ENCODE peak calls at places on chromosomes 7 and 10, in four cellular contexts. One of them, this sample, is unnamed.

GRCh38 chr10:30422981-30423654 is 10.9 kb upstream of the MAP3K8 start:
- DNase-seq in progenitor cell of endocrine pancreas: no peak
- DNase-seq in HFFc6: peak
- DNase-seq in HFF-Myc: no peak
- DNase-seq in this sample: no peak

GRCh38 chr10:114996542-114996941 is 58.5 kb downstream of the TRUB1 start:
- DNase-seq in progenitor cell of endocrine pancreas: no peak
- DNase-seq in HFFc6: peak
- DNase-seq in HFF-Myc: no peak
- DNase-seq in this sample: no peak

GRCh38 chr7:37349979-37350590 is 98.6 kb downstream of the ELMO1 start:
- DNase-seq in progenitor cell of endocrine pancreas: no peak
- DNase-seq in HFFc6: no peak
- DNase-seq in HFF-Myc: no peak
- DNase-seq in this sample: no peak

GRCh38 chr10:90740265-90740664 is 117.6 kb downstream of the HTR7 start:
- DNase-seq in progenitor cell of endocrine pancreas: no peak
- DNase-seq in HFFc6: no peak
- DNase-seq in HFF-Myc: no peak
- DNase-seq in this sample: no peak

GRCh38 chr10:89001428-89002072 is 11.0 kb downstream of the FAS start:
- DNase-seq in progenitor cell of endocrine pancreas: no peak
- DNase-seq in HFFc6: no peak
- DNase-seq in HFF-Myc: no peak
- DNase-seq in this sample: no peak

GRCh38 chr7:37284805-37285211 is 163.9 kb downstream of the ELMO1 start:
- DNase-seq in progenitor cell of endocrine pancreas: peak
- DNase-seq in HFFc6: no peak
- DNase-seq in HFF-Myc: no peak
- DNase-seq in this sample: peak

GRCh38 chr7:44735403-44736165 is 13.1 kb upstream of the ZMIZ2 start:
- DNase-seq in progenitor cell of endocrine pancreas: no peak
- DNase-seq in HFFc6: peak
- DNase-seq in HFF-Myc: peak
- DNase-seq in this sample: peak

GRCh38 chr10:126979311-126979710 is 74.1 kb downstream of the DOCK1 start:
- DNase-seq in progenitor cell of endocrine pancreas: no peak
- DNase-seq in HFFc6: no peak
- DNase-seq in HFF-Myc: no peak
- DNase-seq in this sample: no peak

GRCh38 chr10:48605786-48606529 is 1.1 kb upstream of the ARHGAP22 start:
- DNase-seq in progenitor cell of endocrine pancreas: no peak
- DNase-seq in HFFc6: peak
- DNase-seq in HFF-Myc: no peak
- DNase-seq in this sample: no peak

GRCh38 chr10:110395350-110396283 is 90.9 kb upstream of the SMNDC1 start:
- DNase-seq in progenitor cell of endocrine pancreas: no peak
- DNase-seq in HFFc6: peak
- DNase-seq in HFF-Myc: peak
- DNase-seq in this sample: peak

GRCh38 chr7:142409471-142409870 is 151.6 kb upstream of the PRSS58 start:
- DNase-seq in progenitor cell of endocrine pancreas: no peak
- DNase-seq in HFFc6: no peak
- DNase-seq in HFF-Myc: no peak
- DNase-seq in this sample: no peak

GRCh38 chr7:124310934-124311390 is 278.1 kb upstream of the TMEM229A start:
- DNase-seq in progenitor cell of endocrine pancreas: no peak
- DNase-seq in HFFc6: no peak
- DNase-seq in HFF-Myc: no peak
- DNase-seq in this sample: no peak

GRCh38 chr10:26407406-26407969 is 30.7 kb upstream of the APBB1IP start:
- DNase-seq in progenitor cell of endocrine pancreas: no peak
- DNase-seq in HFFc6: peak
- DNase-seq in HFF-Myc: no peak
- DNase-seq in this sample: no peak

GRCh38 chr10:14381475-14381874 is 50.8 kb upstream of the FRMD4A start:
- DNase-seq in progenitor cell of endocrine pancreas: no peak
- DNase-seq in HFFc6: no peak
- DNase-seq in HFF-Myc: no peak
- DNase-seq in this sample: no peak

GRCh38 chr7:75872073-75872782 is 6.6 kb upstream of the RHBDD2 start:
- DNase-seq in progenitor cell of endocrine pancreas: no peak
- DNase-seq in HFFc6: peak
- DNase-seq in HFF-Myc: no peak
- DNase-seq in this sample: no peak

GRCh38 chr10:114427124-114427852 is 23.0 kb upstream of the AFAP1L2 start:
- DNase-seq in progenitor cell of endocrine pancreas: no peak
- DNase-seq in HFFc6: no peak
- DNase-seq in HFF-Myc: no peak
- DNase-seq in this sample: no peak

GRCh38 chr7:93453264-93453663 is 121.3 kb downstream of the CALCR start:
- DNase-seq in progenitor cell of endocrine pancreas: no peak
- DNase-seq in HFFc6: no peak
- DNase-seq in HFF-Myc: no peak
- DNase-seq in this sample: no peak

GRCh38 chr7:93920496-93921189 is 892 bp upstream of the GNG11 start:
- DNase-seq in progenitor cell of endocrine pancreas: no peak
- DNase-seq in HFFc6: no peak
- DNase-seq in HFF-Myc: no peak
- DNase-seq in this sample: no peak

GRCh38 chr10:49025347-49025983 is 85.8 kb upstream of the LRRC18 start:
- DNase-seq in progenitor cell of endocrine pancreas: no peak
- DNase-seq in HFFc6: no peak
- DNase-seq in HFF-Myc: no peak
- DNase-seq in this sample: no peak

GRCh38 chr10:60003709-60004191 is 97.4 kb upstream of the CCDC6 start:
- DNase-seq in progenitor cell of endocrine pancreas: no peak
- DNase-seq in HFFc6: no peak
- DNase-seq in HFF-Myc: no peak
- DNase-seq in this sample: no peak

GRCh38 chr10:13787015-13787421 is 200.3 kb downstream of the PRPF18 start:
- DNase-seq in progenitor cell of endocrine pancreas: no peak
- DNase-seq in HFFc6: no peak
- DNase-seq in HFF-Myc: no peak
- DNase-seq in this sample: peak

GRCh38 chr10:3852147-3852904 is 67.3 kb upstream of the KLF6 start:
- DNase-seq in progenitor cell of endocrine pancreas: peak
- DNase-seq in HFFc6: peak
- DNase-seq in HFF-Myc: peak
- DNase-seq in this sample: peak

GRCh38 chr10:123149568-123150228 is 1.8 kb downstream of the HMX2 start:
- DNase-seq in progenitor cell of endocrine pancreas: peak
- DNase-seq in HFFc6: no peak
- DNase-seq in HFF-Myc: no peak
- DNase-seq in this sample: peak

GRCh38 chr7:100010901-100011300 is 4.5 kb upstream of the ZKSCAN1 start:
- DNase-seq in progenitor cell of endocrine pancreas: no peak
- DNase-seq in HFFc6: no peak
- DNase-seq in HFF-Myc: no peak
- DNase-seq in this sample: no peak

GRCh38 chr7:98250789-98251188 is 1.2 kb downstream of the TECPR1 start:
- DNase-seq in progenitor cell of endocrine pancreas: no peak
- DNase-seq in HFFc6: no peak
- DNase-seq in HFF-Myc: no peak
- DNase-seq in this sample: peak

GRCh38 chr7:10557375-10557774 is 416.3 kb upstream of the PHF14 start:
- DNase-seq in progenitor cell of endocrine pancreas: no peak
- DNase-seq in HFFc6: no peak
- DNase-seq in HFF-Myc: no peak
- DNase-seq in this sample: no peak

GRCh38 chr7:158849553-158850389 is 6.6 kb upstream of the DYNC2I1 start:
- DNase-seq in progenitor cell of endocrine pancreas: no peak
- DNase-seq in HFFc6: no peak
- DNase-seq in HFF-Myc: no peak
- DNase-seq in this sample: no peak

GRCh38 chr7:5598261-5598761 is 174.7 kb upstream of the TNRC18 start:
- DNase-seq in progenitor cell of endocrine pancreas: no peak
- DNase-seq in HFFc6: no peak
- DNase-seq in HFF-Myc: no peak
- DNase-seq in this sample: no peak

GRCh38 chr7:152600266-152600665 is 75.7 kb downstream of the XRCC2 start:
- DNase-seq in progenitor cell of endocrine pancreas: no peak
- DNase-seq in HFFc6: no peak
- DNase-seq in HFF-Myc: no peak
- DNase-seq in this sample: no peak

GRCh38 chr7:30371321-30371720 is 86.9 kb downstream of the ZNRF2 start:
- DNase-seq in progenitor cell of endocrine pancreas: no peak
- DNase-seq in HFFc6: no peak
- DNase-seq in HFF-Myc: no peak
- DNase-seq in this sample: no peak

GRCh38 chr10:63630085-63630927 is 109.1 kb downstream of the REEP3 start:
- DNase-seq in progenitor cell of endocrine pancreas: peak
- DNase-seq in HFFc6: peak
- DNase-seq in HFF-Myc: peak
- DNase-seq in this sample: peak

GRCh38 chr7:5528071-5528814 is 104.6 kb upstream of the TNRC18 start:
- DNase-seq in progenitor cell of endocrine pancreas: no peak
- DNase-seq in HFFc6: peak
- DNase-seq in HFF-Myc: no peak
- DNase-seq in this sample: peak

GRCh38 chr7:149824301-149824741 is 13.9 kb upstream of the ZNF862 start:
- DNase-seq in progenitor cell of endocrine pancreas: no peak
- DNase-seq in HFFc6: no peak
- DNase-seq in HFF-Myc: no peak
- DNase-seq in this sample: no peak

GRCh38 chr7:108149908-108150307 is 19.7 kb upstream of the LAMB4 start:
- DNase-seq in progenitor cell of endocrine pancreas: no peak
- DNase-seq in HFFc6: no peak
- DNase-seq in HFF-Myc: no peak
- DNase-seq in this sample: no peak
- TF ChIP-seq CTCF in progenitor cell of endocrine pancreas: no peak
- TF ChIP-seq CTCF in HFFc6: no peak
- TF ChIP-seq CTCF in HFF-Myc: no peak
- TF ChIP-seq CTCF in this sample: no peak

DNA sequence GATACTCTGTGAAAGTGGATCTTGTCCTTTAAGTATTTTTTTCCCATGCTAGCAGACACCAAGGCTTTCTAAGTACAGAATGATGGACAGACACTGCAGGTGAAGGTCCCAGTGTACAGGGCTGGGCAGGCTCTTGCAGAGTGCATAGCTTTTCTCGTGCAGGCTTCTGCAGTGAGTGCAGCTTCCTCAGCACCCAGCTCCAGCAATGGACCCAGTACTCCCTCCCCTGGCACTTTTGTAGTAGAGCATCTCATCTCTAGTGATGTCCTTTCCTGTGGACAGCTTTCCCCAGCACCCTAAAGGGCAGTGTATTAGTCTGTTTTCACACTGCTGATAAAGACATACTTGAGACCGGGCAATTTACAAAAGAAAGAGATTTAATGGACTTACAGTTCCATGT is 104.3 kb downstream of the CUL2 start:
- DNase-seq in progenitor cell of endocrine pancreas: no peak
- DNase-seq in HFFc6: no peak
- DNase-seq in HFF-Myc: no peak
- DNase-seq in this sample: no peak
- TF ChIP-seq CTCF in progenitor cell of endocrine pancreas: peak
- TF ChIP-seq CTCF in HFFc6: peak
- TF ChIP-seq CTCF in HFF-Myc: peak
- TF ChIP-seq CTCF in this sample: no peak

GRCh38 chr10:95391164-95391563 is 100.4 kb upstream of the PDLIM1 start:
- DNase-seq in progenitor cell of endocrine pancreas: no peak
- DNase-seq in HFFc6: no peak
- DNase-seq in HFF-Myc: no peak
- DNase-seq in this sample: no peak

GRCh38 chr10:95389982-95390381 is 99.2 kb upstream of the PDLIM1 start:
- DNase-seq in progenitor cell of endocrine pancreas: no peak
- DNase-seq in HFFc6: no peak
- DNase-seq in HFF-Myc: no peak
- DNase-seq in this sample: no peak

GRCh38 chr10:95392250-95392584 is 101.4 kb upstream of the PDLIM1 start:
- DNase-seq in progenitor cell of endocrine pancreas: no peak
- DNase-seq in HFFc6: no peak
- DNase-seq in HFF-Myc: no peak
- DNase-seq in this sample: no peak

GRCh38 chr10:95392711-95393164 is 101.9 kb upstream of the PDLIM1 start:
- DNase-seq in progenitor cell of endocrine pancreas: no peak
- DNase-seq in HFFc6: no peak
- DNase-seq in HFF-Myc: no peak
- DNase-seq in this sample: no peak

GRCh38 chr10:95391570-95392249 is 100.9 kb upstream of the PDLIM1 start:
- DNase-seq in progenitor cell of endocrine pancreas: no peak
- DNase-seq in HFFc6: peak
- DNase-seq in HFF-Myc: peak
- DNase-seq in this sample: peak
- TF ChIP-seq CTCF in progenitor cell of endocrine pancreas: no peak
- TF ChIP-seq CTCF in HFFc6: peak
- TF ChIP-seq CTCF in HFF-Myc: peak
- TF ChIP-seq CTCF in this sample: no peak

DNA sequence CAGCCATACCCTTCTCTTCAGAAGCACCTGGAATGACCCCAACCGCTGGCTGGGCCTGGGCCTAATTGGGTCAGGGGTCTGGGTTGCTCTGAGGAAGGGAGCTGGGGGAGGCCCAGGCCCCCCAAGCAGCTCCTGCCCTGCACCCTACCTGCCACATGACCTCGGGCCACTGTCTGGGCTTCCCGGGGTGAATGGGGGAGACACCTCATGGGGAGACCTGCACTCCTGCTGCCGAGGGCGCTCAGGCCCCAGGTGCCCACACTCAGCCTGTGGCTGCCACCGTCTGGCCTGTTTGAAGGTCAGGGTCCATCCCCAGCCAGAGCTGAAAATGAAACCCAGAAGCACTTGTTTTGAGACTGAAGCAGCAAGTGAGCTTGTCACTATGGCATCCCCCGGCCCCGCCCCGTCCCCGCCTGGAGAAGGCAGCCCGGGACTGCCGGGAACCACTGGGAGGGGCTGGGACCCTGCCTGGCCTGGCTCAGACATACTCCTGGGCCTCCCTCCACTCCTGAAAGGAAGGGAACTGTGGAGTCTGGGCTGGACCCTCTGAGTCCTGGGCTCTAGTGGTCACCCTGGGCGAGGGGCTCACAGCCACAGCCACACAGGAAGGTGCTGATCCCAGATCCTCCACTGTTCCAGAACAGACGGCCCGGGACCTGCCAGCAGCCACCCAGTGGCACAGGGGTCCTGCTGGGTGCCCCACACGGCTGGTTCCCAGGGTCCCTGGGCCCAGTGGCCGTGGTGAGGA is 7.4 kb upstream of the MICALL2 start:
- DNase-seq in progenitor cell of endocrine pancreas: no peak
- DNase-seq in HFFc6: peak
- DNase-seq in HFF-Myc: no peak
- DNase-seq in this sample: no peak
- TF ChIP-seq CTCF in progenitor cell of endocrine pancreas: no peak
- TF ChIP-seq CTCF in HFFc6: no peak
- TF ChIP-seq CTCF in HFF-Myc: no peak
- TF ChIP-seq CTCF in this sample: no peak